ENCODE peak calls at places on chromosomes 12 and 14, in ten cellular contexts. O is stomach; N is tibial artery; Z is ovary; T is CD8-positive, alpha-beta T cell; B is uterus; C is colonic mucosa; S is neural progenitor cell; I is brain microvascular endothelial cell; W is tibial nerve. F is an unnamed sample.

GRCh38 chr12:75893758-75894157 is 137.8 kb downstream of the PHLDA1 start:
- DNase-seq in W (no peak), T (no peak), B (no peak), I (no peak), Z (no peak), N (no peak), C (no peak), O (no peak), S (no peak), F (no peak)

GRCh38 chr12:53324779-53325538 is 3.5 kb upstream of the AAAS start:
- DNase-seq in Z (peak), N (peak), T (peak), S (peak), W (peak), I (peak), B (peak), O (peak), C (peak), F (peak)

GRCh38 chr14:72236629-72237028 is 304.4 kb downstream of the RGS6 start:
- DNase-seq in Z (no peak), C (no peak), B (no peak), O (no peak), W (no peak), T (no peak), S (no peak), N (no peak), I (no peak), F (no peak)

GRCh38 chr12:51847830-51848727 is at the start of gene FIGNL2:
- DNase-seq in I (no peak), W (peak), S (peak), B (no peak), Z (no peak), O (no peak), N (no peak), T (no peak), C (no peak), F (no peak)

GRCh38 chr14:104927432-104927816 is 2.7 kb downstream of the PLD4 start:
- DNase-seq in O (no peak), W (no peak), T (no peak), N (no peak), I (no peak), Z (no peak), S (no peak), B (no peak), C (no peak), F (no peak)

GRCh38 chr12:77213316-77213715 is 147.9 kb upstream of the E2F7 start:
- DNase-seq in O (peak), N (no peak), T (no peak), S (no peak), W (no peak), I (no peak), C (peak), Z (no peak), B (peak), F (no peak)

GRCh38 chr12:51323317-51323960 is 535 bp downstream of the BIN2 start:
- DNase-seq in O (no peak), B (no peak), I (no peak), C (no peak), S (no peak), N (no peak), T (peak), Z (no peak), W (no peak), F (no peak)

GRCh38 chr14:89899917-89900680 is 54.4 kb downstream of the EFCAB11 start:
- DNase-seq in C (no peak), Z (no peak), I (no peak), O (no peak), N (no peak), B (no peak), S (peak), W (no peak), T (no peak), F (peak)

GRCh38 chr12:117671734-117672133 is 297.1 kb downstream of the KSR2 start:
- DNase-seq in N (no peak), T (no peak), W (no peak), C (no peak), S (peak), B (no peak), I (no peak), O (no peak), Z (no peak), F (no peak)

GRCh38 chr12:100464529-100464928 is 9.1 kb upstream of the NR1H4 start:
- DNase-seq in S (no peak), C (no peak), I (no peak), N (no peak), O (no peak), T (no peak), Z (no peak), W (no peak), B (no peak), F (no peak)

GRCh38 chr12:69415471-69416275 is 54.5 kb upstream of the FRS2 start:
- DNase-seq in O (peak), S (peak), N (peak), T (no peak), I (peak), Z (peak), B (peak), C (peak), W (peak), F (peak)

GRCh38 chr14:69034612-69035262 is 55.6 kb upstream of the ACTN1 start:
- DNase-seq in O (no peak), T (no peak), S (no peak), B (no peak), N (no peak), Z (no peak), C (no peak), I (peak), W (no peak), F (no peak)

GRCh38 chr12:51911307-51911706 is 4.0 kb downstream of the ACVRL1 start:
- DNase-seq in N (no peak), S (no peak), O (no peak), W (no peak), I (no peak), Z (no peak), T (no peak), C (no peak), B (no peak), F (no peak)

GRCh38 chr14:83632375-83632774 is 1897.6 kb upstream of the FLRT2 start:
- DNase-seq in T (no peak), W (no peak), I (no peak), O (no peak), B (no peak), Z (no peak), S (peak), N (no peak), C (no peak), F (no peak)

GRCh38 chr14:32202468-32202865 is 602 bp downstream of the RNU6-8 start:
- DNase-seq in W (no peak), I (peak), C (no peak), Z (peak), T (no peak), N (no peak), B (no peak), S (peak), O (no peak), F (peak)

GRCh38 chr12:5478081-5478706 is 46.3 kb downstream of the NTF3 start:
- DNase-seq in W (no peak), C (no peak), O (no peak), N (no peak), B (no peak), Z (no peak), S (peak), I (no peak), T (no peak), F (no peak)

GRCh38 chr12:41014643-41015020 is 173.5 kb upstream of the PDZRN4 start:
- DNase-seq in S (no peak), B (no peak), I (peak), T (no peak), N (no peak), W (no peak), O (no peak), C (no peak), Z (no peak), F (peak)

GRCh38 chr12:117188961-117189724 is 1.1 kb downstream of the FBXO21 start:
- DNase-seq in Z (peak), S (peak), B (peak), I (peak), T (no peak), N (peak), O (no peak), C (no peak), W (no peak), F (peak)

GRCh38 chr14:104427126-104427851 is 152.3 kb upstream of the C14orf180 start:
- DNase-seq in C (no peak), N (no peak), O (peak), T (no peak), B (no peak), W (no peak), Z (no peak), S (no peak), I (no peak), F (no peak)

GRCh38 chr14:72682188-72682587 is 211.7 kb downstream of the DPF3 start:
- DNase-seq in N (no peak), Z (no peak), B (no peak), O (no peak), I (peak), S (no peak), C (no peak), W (no peak), T (no peak), F (no peak)

GRCh38 chr14:34580381-34580780 is 40.9 kb upstream of the EAPP start:
- DNase-seq in S (no peak), I (no peak), Z (no peak), T (no peak), B (no peak), W (no peak), O (peak), C (no peak), N (no peak), F (no peak)

GRCh38 chr12:51751657-51752056 is 96.9 kb downstream of the FIGNL2 start:
- DNase-seq in S (no peak), C (no peak), Z (no peak), B (no peak), N (peak), T (no peak), O (no peak), I (no peak), W (no peak), F (no peak)

GRCh38 chr12:1559729-1560128 is 34.7 kb downstream of the FBXL14 start:
- DNase-seq in S (no peak), O (no peak), I (no peak), B (no peak), T (no peak), C (no peak), Z (no peak), N (no peak), W (no peak), F (no peak)

GRCh38 chr12:108638997-108639822 is 5.5 kb upstream of the SELPLG start:
- DNase-seq in C (no peak), Z (no peak), I (no peak), W (no peak), S (no peak), B (no peak), O (no peak), N (no peak), T (no peak), F (no peak)

GRCh38 chr14:69671365-69672050 is 60.1 kb downstream of the SUSD6 start:
- DNase-seq in T (no peak), S (peak), Z (no peak), N (no peak), B (no peak), O (no peak), C (no peak), I (no peak), W (no peak), F (no peak)

GRCh38 chr12:132439333-132439904 is 50.5 kb upstream of the FBRSL1 start:
- DNase-seq in B (no peak), Z (no peak), N (no peak), S (no peak), I (no peak), T (no peak), C (no peak), W (no peak), O (no peak), F (no peak)

GRCh38 chr12:66776974-66777373 is 98.1 kb upstream of the GRIP1 start:
- DNase-seq in C (no peak), N (no peak), I (no peak), W (no peak), Z (no peak), O (no peak), B (no peak), S (no peak), T (peak), F (no peak)

GRCh38 chr12:10097521-10097920 is 1.3 kb downstream of the CLEC1A start:
- DNase-seq in T (no peak), B (no peak), W (no peak), I (no peak), Z (no peak), C (no peak), N (no peak), O (no peak), S (no peak), F (no peak)

GRCh38 chr14:64444140-64444539 is 21.2 kb upstream of the AKAP5 start:
- DNase-seq in N (no peak), O (no peak), I (no peak), B (no peak), C (no peak), S (no peak), T (no peak), Z (no peak), W (no peak), F (no peak)

GRCh38 chr14:90940318-90940962 is 120.0 kb downstream of the RPS6KA5 start:
- DNase-seq in C (no peak), S (no peak), B (no peak), I (no peak), N (no peak), W (no peak), Z (no peak), T (no peak), O (no peak), F (peak)

GRCh38 chr14:71491925-71492324 is 440.3 kb upstream of the RGS6 start:
- DNase-seq in I (no peak), Z (no peak), C (no peak), S (no peak), T (no peak), B (no peak), N (no peak), W (no peak), O (no peak), F (no peak)

DNA sequence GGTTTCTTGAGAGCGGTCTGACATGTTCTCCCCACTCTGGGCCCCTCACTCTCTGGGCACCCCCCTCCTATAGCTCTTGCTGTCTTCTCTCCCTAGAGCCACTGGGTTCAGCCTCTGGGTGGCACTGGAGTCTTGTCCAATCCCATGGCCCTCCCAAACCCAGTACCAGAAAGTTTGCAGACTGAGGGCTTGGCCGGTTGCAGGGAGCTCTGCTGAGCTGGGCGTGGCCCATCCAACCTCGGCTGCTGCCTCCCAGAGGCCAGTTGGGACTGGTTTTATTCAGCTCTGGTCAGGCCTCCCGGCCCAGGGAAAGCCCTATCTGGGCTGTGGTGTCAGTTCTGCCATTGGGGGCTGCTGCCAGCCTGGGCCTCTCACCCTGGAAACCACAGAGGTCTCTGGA is 37.9 kb downstream of the ISCA2 start:
- DNase-seq in Z (no peak), C (peak), S (peak), T (no peak), B (no peak), O (peak), W (no peak), I (peak), N (no peak), F (peak)
- TF ChIP-seq CTCF in Z (no peak), C (no peak), S (peak), T (no peak), B (no peak), O (no peak), W (no peak), I (peak), N (no peak), F (peak)

GRCh38 chr12:79422060-79422812 is 268.5 kb downstream of the PAWR start:
- DNase-seq in N (no peak), Z (no peak), B (no peak), T (no peak), S (no peak), C (no peak), I (no peak), O (no peak), W (no peak), F (peak)

GRCh38 chr12:79424109-79424721 is 266.5 kb downstream of the PAWR start:
- DNase-seq in W (no peak), N (no peak), I (peak), B (no peak), S (peak), Z (no peak), O (no peak), C (no peak), T (no peak), F (peak)

GRCh38 chr12:79423560-79423959 is 267.2 kb downstream of the PAWR start:
- DNase-seq in I (no peak), S (no peak), W (no peak), O (no peak), C (no peak), N (no peak), T (no peak), Z (no peak), B (no peak), F (no peak)

GRCh38 chr12:79420146-79420618 is 270.6 kb downstream of the PAWR start:
- DNase-seq in N (no peak), O (no peak), Z (no peak), C (peak), T (no peak), I (peak), B (no peak), W (no peak), S (peak), F (peak)

DNA sequence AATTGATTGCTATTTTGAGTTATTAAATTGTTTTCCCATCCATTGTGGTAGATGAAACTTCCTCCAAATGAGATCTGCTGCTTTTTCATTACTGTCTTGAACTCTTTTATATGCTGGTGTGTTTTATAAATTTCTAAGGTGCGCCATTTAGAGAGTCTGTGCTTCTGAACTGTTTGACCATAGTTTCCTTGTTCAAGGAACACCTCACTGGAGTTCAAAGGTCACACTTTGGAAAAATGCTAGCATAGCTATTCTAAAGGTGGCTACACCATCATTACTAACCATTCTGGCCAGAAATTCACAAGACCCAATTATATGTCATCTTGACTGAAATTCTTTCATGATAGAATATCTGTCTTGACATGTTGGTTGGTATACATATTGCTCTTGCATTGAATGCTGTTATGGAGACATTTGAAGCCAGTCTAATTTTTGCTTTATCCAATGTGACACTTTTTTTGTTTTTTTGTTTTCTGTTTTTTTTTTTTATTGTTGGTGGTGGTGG is 269.5 kb downstream of the PAWR start:
- DNase-seq in N (no peak), T (no peak), W (no peak), B (no peak), S (no peak), C (no peak), Z (no peak), I (no peak), O (no peak), F (peak)
- H3K4me3 ChIP-seq in N (no peak), T (no peak), W (no peak), B (no peak), S (no peak), C (no peak), Z (no peak), I (no peak), O (no peak), F (no peak)

GRCh38 chr12:127650626-127651025 is 616.3 kb upstream of the TMEM132C start:
- DNase-seq in B (no peak), S (no peak), C (no peak), O (no peak), I (peak), W (no peak), T (no peak), Z (no peak), N (no peak), F (no peak)
- TF ChIP-seq CTCF in B (no peak), S (no peak), C (no peak), O (no peak), I (no peak), W (no peak), T (no peak), Z (no peak), N (no peak), F (no peak)

GRCh38 chr12:57725851-57726150 is 12.7 kb downstream of the AGAP2 start:
- DNase-seq in T (no peak), W (no peak), Z (no peak), O (no peak), B (no peak), N (no peak), C (no peak), S (no peak), I (no peak), F (no peak)
- H3K4me3 ChIP-seq in T (no peak), W (peak), Z (peak), O (peak), B (peak), N (peak), C (peak), S (peak), I (peak), F (peak)

DNA sequence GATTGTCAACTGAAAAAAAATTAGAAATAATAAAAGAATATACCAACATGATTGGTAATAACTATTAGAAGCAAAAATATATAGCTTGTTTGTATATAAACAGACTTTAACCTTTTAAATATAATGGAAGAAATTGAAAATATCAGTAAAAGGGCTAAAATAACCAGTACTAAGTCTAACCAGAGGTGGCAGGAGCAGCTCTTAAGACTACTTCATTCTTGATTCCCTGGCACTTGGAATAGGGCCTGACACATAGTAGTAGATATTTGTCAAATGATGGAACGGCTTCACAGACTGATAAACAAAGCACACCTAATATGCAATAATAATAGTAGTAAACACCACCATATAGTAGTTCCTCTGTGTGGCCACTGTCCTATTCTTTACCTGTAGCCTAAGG is 9.4 kb downstream of the TMEM63C start:
- DNase-seq in Z (no peak), W (no peak), S (no peak), B (no peak), N (no peak), O (no peak), T (no peak), C (no peak), I (no peak), F (no peak)
- TF ChIP-seq CTCF in Z (no peak), W (no peak), S (peak), B (no peak), N (no peak), O (no peak), T (no peak), C (no peak), I (no peak), F (no peak)

GRCh38 chr14:61561144-61561543 is 134.2 kb upstream of the HIF1A start:
- DNase-seq in C (no peak), W (no peak), B (no peak), T (no peak), O (no peak), I (peak), N (no peak), Z (no peak), S (peak), F (peak)
- H3K4me3 ChIP-seq in C (no peak), W (no peak), B (no peak), T (no peak), O (no peak), I (no peak), N (no peak), Z (no peak), S (no peak), F (no peak)

F was measured in epithelial cell of esophagus.